ENCODE peak calls at places on chromosomes 5 and 9, in four cellular contexts. N, Y, I and E are unnamed samples.

GRCh38 chr5:3412146-3412545 is 183.5 kb upstream of the IRX1 start:
- DNase-seq in N (no peak), Y (no peak), I (no peak), E (no peak)

GRCh38 chr5:169416583-169417196 is 115.8 kb upstream of the SLIT3 start:
- DNase-seq in N (peak), Y (no peak), I (peak), E (peak)

GRCh38 chr9:96491079-96491879 is 41.3 kb downstream of the HABP4 start:
- DNase-seq in N (peak), Y (no peak), I (no peak), E (no peak)

GRCh38 chr5:139133237-139133636 is 64.9 kb downstream of the SIL1 start:
- DNase-seq in N (no peak), Y (no peak), I (no peak), E (no peak)

GRCh38 chr9:110156902-110157301 is 51.1 kb downstream of the C9orf152 start:
- DNase-seq in N (no peak), Y (no peak), I (no peak), E (no peak)

GRCh38 chr5:38800044-38800443 is 45.8 kb upstream of the OSMR start:
- DNase-seq in N (no peak), Y (no peak), I (no peak), E (no peak)

GRCh38 chr9:136835932-136836901 is 6.1 kb upstream of the AJM1 start:
- DNase-seq in N (no peak), Y (no peak), I (no peak), E (no peak)

GRCh38 chr5:57442080-57442839 is 40.4 kb downstream of the ACTBL2 start:
- DNase-seq in N (peak), Y (no peak), I (no peak), E (no peak)

GRCh38 chr5:115190388-115190787 is 20.7 kb upstream of the TRIM36 start:
- DNase-seq in N (no peak), Y (no peak), I (no peak), E (no peak)

GRCh38 chr9:130235558-130236435 is 29.8 kb upstream of the HMCN2 start:
- DNase-seq in N (peak), Y (peak), I (peak), E (peak)

GRCh38 chr9:5389109-5389732 is 48.5 kb downstream of the PLGRKT start:
- DNase-seq in N (peak), Y (no peak), I (no peak), E (no peak)

GRCh38 chr5:75668988-75669760 is 48.1 kb downstream of the POC5 start:
- DNase-seq in N (peak), Y (no peak), I (no peak), E (no peak)

GRCh38 chr9:79185866-79186265 is 385.9 kb upstream of the TLE4 start:
- DNase-seq in N (peak), Y (no peak), I (no peak), E (no peak)

GRCh38 chr9:92659601-92660000 is 10.3 kb downstream of the IPPK start:
- DNase-seq in N (no peak), Y (no peak), I (peak), E (no peak)